ENCODE peak calls at places on chromosomes 7 and 10, in five cellular contexts. C is WTC11; X is activated naive CD8-positive, alpha-beta T cell treated with anti-CD3 and anti-CD28 coated beads, Interleukin-2, amount 50 U/mL, for 24 hours; V is NCI-H2171 treated with DMSO at 0.1 percent for 48 hours; U is fibroblast of the aortic adventitia. I is an unnamed sample.

GRCh38 chr7:8277394-8277982 is 15.5 kb upstream of the ICA1 start:
- DNase-seq in C (no peak), X (no peak), V (no peak), U (no peak), I (no peak)

GRCh38 chr10:46560952-46561351 is 4.5 kb upstream of the GPRIN2 start:
- DNase-seq in C (peak), X (no peak), V (no peak), U (no peak), I (no peak)

GRCh38 chr7:36607206-36607515 is 117.1 kb downstream of the AOAH start:
- DNase-seq in C (no peak), X (no peak), V (peak), U (no peak), I (no peak)

GRCh38 chr7:44473295-44473694 is 17.2 kb downstream of the NUDCD3 start:
- DNase-seq in C (no peak), X (no peak), V (no peak), U (peak), I (no peak)

GRCh38 chr7:37445800-37446199 is 2.9 kb downstream of the ELMO1 start:
- DNase-seq in C (no peak), X (no peak), V (no peak), U (no peak), I (no peak)

GRCh38 chr7:22445140-22445722 is 54.8 kb downstream of the STEAP1B start:
- DNase-seq in C (peak), X (peak), V (peak), U (peak), I (peak)

GRCh38 chr7:124813962-124814798 is 48.6 kb upstream of the GPR37 start:
- DNase-seq in C (no peak), X (no peak), V (no peak), U (no peak), I (no peak)

GRCh38 chr10:9149134-9149533 is 1094.6 kb downstream of the GATA3 start:
- DNase-seq in C (no peak), X (no peak), V (no peak), U (no peak), I (no peak)

GRCh38 chr10:113802997-113803396 is 50.9 kb downstream of the DCLRE1A start:
- DNase-seq in C (no peak), X (no peak), V (no peak), U (no peak), I (no peak)

GRCh38 chr7:19079066-19079465 is 38.4 kb downstream of the TWIST1 start:
- DNase-seq in C (no peak), X (no peak), V (no peak), U (peak), I (no peak)

GRCh38 chr7:132656846-132657776 is 80.8 kb upstream of the PLXNA4 start:
- DNase-seq in C (peak), X (no peak), V (peak), U (peak), I (peak)

GRCh38 chr7:24477807-24478655 is 95.2 kb upstream of the PALS2 start:
- DNase-seq in C (peak), X (no peak), V (peak), U (peak), I (peak)

GRCh38 chr10:13717936-13718772 is 131.4 kb downstream of the PRPF18 start:
- DNase-seq in C (peak), X (peak), V (peak), U (peak), I (peak)

GRCh38 chr10:68647928-68648327 is 73.1 kb upstream of the CCAR1 start:
- DNase-seq in C (no peak), X (no peak), V (no peak), U (peak), I (no peak)

GRCh38 chr10:68861253-68861652 is 33.9 kb downstream of the STOX1 start:
- DNase-seq in C (no peak), X (no peak), V (no peak), U (peak), I (no peak)

GRCh38 chr7:44060948-44061644 is 4.3 kb downstream of the PGAM2 start:
- DNase-seq in C (no peak), X (no peak), V (no peak), U (no peak), I (no peak)

GRCh38 chr10:84008878-84009277 is 130.4 kb upstream of the GHITM start:
- DNase-seq in C (peak), X (peak), V (no peak), U (no peak), I (no peak)

GRCh38 chr10:11107953-11108352 is 90.3 kb downstream of the CELF2 start:
- DNase-seq in C (no peak), X (no peak), V (no peak), U (no peak), I (no peak)

GRCh38 chr10:105146436-105146835 is 505.3 kb downstream of the SORCS3 start:
- DNase-seq in C (no peak), X (no peak), V (no peak), U (peak), I (no peak)

GRCh38 chr7:129845178-129845971 is 107.4 kb downstream of the UBE2H start:
- DNase-seq in C (no peak), X (no peak), V (no peak), U (peak), I (no peak)

GRCh38 chr7:95330194-95331003 is 6.1 kb upstream of the PON1 start:
- DNase-seq in C (no peak), X (no peak), V (no peak), U (peak), I (no peak)

GRCh38 chr10:70053212-70053895 is 708 bp downstream of the MACROH2A2 start:
- DNase-seq in C (peak), X (peak), V (peak), U (no peak), I (peak)

GRCh38 chr10:3622845-3623621 is 162.0 kb downstream of the KLF6 start:
- DNase-seq in C (no peak), X (peak), V (no peak), U (peak), I (no peak)

GRCh38 chr10:132515811-132516726 is 21.5 kb upstream of the INPP5A start:
- DNase-seq in C (no peak), X (no peak), V (no peak), U (no peak), I (no peak)

GRCh38 chr10:49435225-49435624 is 39.3 kb upstream of the DRGX start:
- DNase-seq in C (no peak), X (no peak), V (no peak), U (no peak), I (no peak)

GRCh38 chr7:94300176-94300835 is 94.4 kb upstream of the COL1A2 start:
- DNase-seq in C (no peak), X (no peak), V (peak), U (peak), I (no peak)

GRCh38 chr10:83144461-83144860 is 994.8 kb upstream of the GHITM start:
- DNase-seq in C (no peak), X (no peak), V (no peak), U (no peak), I (no peak)